ENCODE peak calls at places on chromosomes 6 and 20, in seven cellular contexts. O, I, F, X, K, Y and P are unnamed samples. For H3K36me3, the result is how much of the 10 kb centered on the place peaks cover.

GRCh38 chr6:335146-335545 is 42.9 kb downstream of the DUSP22 start:
- DNase-seq in I (no peak), O (no peak), X (no peak), K (no peak), F (no peak), Y (no peak), P (no peak)

GRCh38 chr20:44914924-44915323 is 5.1 kb downstream of the PABPC1L start:
- DNase-seq in K (no peak), O (no peak), I (no peak), Y (no peak), X (no peak), F (no peak), P (no peak)

GRCh38 chr20:57811373-57812020 is 101.7 kb upstream of the PMEPA1 start:
- DNase-seq in I (no peak), O (no peak), K (no peak), X (no peak), Y (no peak), F (no peak), P (no peak)

GRCh38 chr6:153553627-153554026 is 422.5 kb upstream of the RGS17 start:
- DNase-seq in I (no peak), K (peak), Y (no peak), X (no peak), O (no peak), F (no peak), P (peak)

GRCh38 chr6:141483561-141484061 is 649.1 kb upstream of the GJE1 start:
- DNase-seq in X (peak), I (no peak), O (peak), K (peak), F (peak), Y (no peak), P (peak)

GRCh38 chr20:56440346-56441007 is 27.9 kb upstream of the RTF2 start:
- DNase-seq in O (no peak), F (no peak), K (no peak), Y (no peak), I (no peak), X (no peak), P (no peak)

GRCh38 chr20:19621072-19621471 is 137.0 kb upstream of the RIN2 start:
- DNase-seq in I (no peak), X (peak), Y (no peak), O (no peak), F (no peak), K (peak), P (peak)

GRCh38 chr6:84791233-84791632 is 26.8 kb upstream of the TBX18 start:
- DNase-seq in K (peak), Y (no peak), F (no peak), O (no peak), X (no peak), I (no peak), P (peak)

GRCh38 chr6:53306819-53307347 is 41.9 kb downstream of the ELOVL5 start:
- DNase-seq in Y (no peak), F (no peak), K (peak), I (no peak), O (peak), X (peak), P (peak)

GRCh38 chr20:3371757-3372156 is 35.7 kb downstream of the DNAAF9 start:
- DNase-seq in Y (no peak), X (no peak), K (no peak), F (no peak), O (no peak), I (no peak), P (no peak)

GRCh38 chr6:136225496-136225895 is 24.6 kb downstream of the MTFR2 start:
- DNase-seq in O (no peak), F (no peak), X (peak), Y (no peak), I (no peak), K (peak), P (peak)

GRCh38 chr6:3735029-3735605 is 16.4 kb downstream of the PXDC1 start:
- DNase-seq in F (no peak), K (no peak), O (no peak), X (no peak), I (no peak), Y (no peak), P (no peak)

GRCh38 chr20:22339946-22340345 is 244.4 kb downstream of the FOXA2 start:
- DNase-seq in O (no peak), X (no peak), I (no peak), K (peak), Y (no peak), F (no peak), P (peak)

GRCh38 chr20:3846378-3846739 is 275 bp upstream of the MAVS start:
- DNase-seq in Y (no peak), X (no peak), O (no peak), F (peak), K (no peak), I (no peak), P (no peak)

GRCh38 chr20:19806806-19807691 is 49.0 kb downstream of the RIN2 start:
- DNase-seq in X (peak), K (peak), I (no peak), Y (no peak), F (no peak), O (no peak), P (peak)

GRCh38 chr6:169237496-169238134 is 16.0 kb downstream of the THBS2 start:
- DNase-seq in Y (no peak), X (no peak), O (no peak), K (no peak), F (no peak), I (no peak), P (no peak)

GRCh38 chr6:170187669-170188566 is 103.0 kb downstream of the DLL1 start:
- DNase-seq in K (no peak), Y (no peak), X (no peak), F (no peak), I (no peak), O (no peak), P (no peak)

GRCh38 chr6:28940294-28940858 is 16.6 kb upstream of the TRIM27 start:
- DNase-seq in I (no peak), K (peak), O (no peak), Y (no peak), X (no peak), F (peak), P (peak)

GRCh38 chr6:11738681-11739375 is 39.8 kb downstream of the ADTRP start:
- DNase-seq in X (no peak), Y (no peak), O (no peak), K (no peak), F (no peak), I (no peak), P (no peak)

GRCh38 chr6:1952726-1953360 is 292.6 kb downstream of the GMDS start:
- DNase-seq in I (no peak), O (peak), F (no peak), Y (no peak), X (peak), K (peak), P (peak)

GRCh38 chr6:127053032-127053908 is 65.2 kb upstream of the RSPO3 start:
- DNase-seq in I (no peak), X (peak), O (no peak), Y (no peak), F (no peak), K (no peak), P (peak)

GRCh38 chr6:170088349-170088951 is 202.4 kb downstream of the DLL1 start:
- DNase-seq in O (no peak), F (peak), I (no peak), X (no peak), Y (peak), K (no peak), P (no peak)

GRCh38 chr6:166903500-166903899 is 52.9 kb downstream of the RNASET2 start:
- DNase-seq in K (no peak), O (no peak), I (no peak), X (no peak), Y (no peak), F (no peak), P (no peak)

GRCh38 chr6:158744986-158745430 is 74.2 kb downstream of the EZR start:
- DNase-seq in K (peak), O (no peak), Y (no peak), I (no peak), X (no peak), F (no peak), P (no peak)

GRCh38 chr6:24974182-24975171 is 38.7 kb upstream of the RIPOR2 start:
- DNase-seq in K (peak), O (no peak), F (no peak), I (no peak), Y (no peak), X (no peak), P (no peak)

GRCh38 chr6:1088441-1089001 is 223.4 kb upstream of the FOXQ1 start:
- DNase-seq in Y (no peak), K (no peak), X (no peak), O (no peak), I (no peak), F (no peak), P (no peak)

GRCh38 chr6:73487473-73487872 is 25.9 kb downstream of the MTO1 start:
- DNase-seq in Y (no peak), O (no peak), F (no peak), X (no peak), I (no peak), K (no peak), P (no peak)

DNA sequence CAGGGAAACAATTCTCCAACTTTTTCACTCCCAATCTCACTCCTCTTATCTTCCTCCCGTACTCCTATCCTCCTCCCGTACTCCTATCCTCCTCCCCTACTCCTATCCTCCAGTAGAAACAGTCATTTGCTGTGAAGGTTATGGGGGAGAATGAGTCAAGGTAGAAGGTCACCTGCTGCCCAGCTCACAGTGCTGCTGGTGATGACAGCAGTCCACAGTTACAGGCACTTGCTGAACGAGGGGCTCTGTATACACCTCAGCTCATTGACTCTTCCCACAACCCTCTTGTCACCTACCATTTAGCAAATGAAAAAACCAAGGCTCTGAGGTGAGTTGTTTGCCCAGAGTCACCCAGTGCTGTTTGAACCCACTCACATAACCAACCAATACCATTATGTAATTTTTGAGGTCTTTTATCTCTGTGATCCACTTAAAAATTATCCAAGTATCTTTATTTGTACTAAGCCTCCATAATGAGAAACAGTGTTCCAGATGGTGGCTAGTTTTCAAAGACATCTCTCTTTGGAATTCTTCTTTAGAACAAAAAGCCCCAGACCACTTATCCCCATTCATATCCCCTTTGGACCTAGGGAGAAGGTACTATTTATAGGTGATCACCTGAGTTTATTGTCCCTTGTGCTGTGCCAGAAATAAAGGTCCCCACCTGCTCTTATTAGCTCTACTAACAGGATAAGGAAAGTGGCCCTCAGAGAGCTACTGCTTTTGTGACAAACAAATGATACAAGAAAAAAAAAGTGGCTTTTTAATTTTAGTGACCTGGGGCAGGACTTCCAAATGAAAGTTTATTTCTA is 53.2 kb downstream of the PTPN1 start:
- DNase-seq in F (no peak), K (no peak), X (no peak), O (no peak), I (no peak), Y (no peak), P (no peak)
- H3K36me3 ChIP-seq in F (under half), K (under half), X (under half), O (under half), I (under half), Y (half or more), P (under half)

DNA sequence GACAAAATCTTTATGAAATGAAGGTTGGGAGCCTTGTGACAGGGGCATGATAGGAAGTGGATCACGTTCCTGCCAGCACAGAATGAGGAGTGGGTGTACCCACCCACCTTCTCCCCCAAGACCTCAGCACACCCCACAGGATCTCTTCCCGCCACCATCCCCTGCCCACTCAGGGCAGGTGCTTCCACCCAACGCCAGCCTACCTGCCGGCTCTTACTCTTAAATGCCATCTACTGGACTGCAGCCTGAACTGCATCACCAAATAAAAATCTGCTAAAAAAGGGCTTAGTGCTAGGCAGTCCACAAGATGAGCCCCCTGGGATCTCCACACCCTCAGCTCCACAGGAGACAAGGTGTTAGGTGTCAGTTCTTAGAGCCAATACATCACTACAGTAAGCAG is 20.6 kb downstream of the DTNBP1 start:
- DNase-seq in K (no peak), I (no peak), Y (no peak), X (no peak), O (no peak), F (no peak), P (no peak)
- TF ChIP-seq CTCF in K (peak), I (no peak), Y (no peak), X (peak), O (peak), F (no peak), P (peak)

GRCh38 chr20:48813930-48814546 is 13.8 kb downstream of the PREX1 start:
- DNase-seq in Y (no peak), I (no peak), X (no peak), O (no peak), K (no peak), F (no peak), P (no peak)
- H3K36me3 ChIP-seq in Y (under half), I (under half), X (under half), O (under half), K (under half), F (under half), P (under half)

DNA sequence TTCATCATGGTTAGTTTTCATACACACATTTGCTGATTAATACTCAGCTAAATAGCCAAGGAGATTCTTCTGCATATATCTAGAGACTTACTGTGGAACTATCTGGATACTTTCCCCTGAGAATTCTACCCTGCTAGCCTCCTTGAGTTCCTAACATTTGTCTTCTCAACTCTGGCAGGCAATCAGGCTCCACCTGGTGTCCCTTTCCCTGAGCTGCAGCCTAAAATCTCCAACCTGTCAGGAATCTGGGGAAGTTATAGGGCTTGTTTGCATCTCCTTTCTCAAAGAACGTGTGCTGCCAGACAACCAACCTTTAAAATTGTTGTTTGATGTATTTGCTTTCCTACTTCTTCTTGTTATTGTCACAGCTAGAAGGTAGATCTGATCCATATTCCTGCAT is 73.4 kb downstream of the FUT9 start:
- DNase-seq in Y (no peak), X (no peak), O (no peak), K (peak), I (no peak), F (no peak), P (peak)
- TF ChIP-seq CTCF in Y (no peak), X (no peak), O (peak), K (peak), I (no peak), F (no peak), P (peak)

GRCh38 chr20:43694763-43695162 is 27.8 kb downstream of the MYBL2 start:
- DNase-seq in I (no peak), K (no peak), F (no peak), Y (no peak), O (no peak), X (no peak), P (no peak)

GRCh38 chr20:43699941-43700565 is 26.7 kb downstream of the GTSF1L start:
- DNase-seq in O (no peak), Y (no peak), I (no peak), X (no peak), K (no peak), F (no peak), P (no peak)

GRCh38 chr20:43690943-43691598 is 24.2 kb downstream of the MYBL2 start:
- DNase-seq in I (no peak), F (peak), K (no peak), X (no peak), Y (no peak), O (no peak), P (no peak)

GRCh38 chr20:43691928-43692524 is 25.1 kb downstream of the MYBL2 start:
- DNase-seq in I (no peak), K (peak), F (peak), X (peak), O (peak), Y (no peak), P (peak)

GRCh38 chr20:43695571-43695970 is 28.7 kb downstream of the MYBL2 start:
- DNase-seq in O (no peak), X (no peak), K (no peak), Y (no peak), I (no peak), F (no peak), P (no peak)
- H3K36me3 ChIP-seq in O (under half), X (under half), K (under half), Y (under half), I (under half), F (under half), P (under half)

GRCh38 chr6:110534731-110535164 is 58.3 kb upstream of the SLC22A16 start:
- DNase-seq in K (peak), Y (no peak), I (no peak), F (no peak), X (peak), O (no peak), P (peak)
- TF ChIP-seq CTCF in K (no peak), Y (no peak), I (no peak), F (no peak), X (no peak), O (no peak), P (no peak)

DNA sequence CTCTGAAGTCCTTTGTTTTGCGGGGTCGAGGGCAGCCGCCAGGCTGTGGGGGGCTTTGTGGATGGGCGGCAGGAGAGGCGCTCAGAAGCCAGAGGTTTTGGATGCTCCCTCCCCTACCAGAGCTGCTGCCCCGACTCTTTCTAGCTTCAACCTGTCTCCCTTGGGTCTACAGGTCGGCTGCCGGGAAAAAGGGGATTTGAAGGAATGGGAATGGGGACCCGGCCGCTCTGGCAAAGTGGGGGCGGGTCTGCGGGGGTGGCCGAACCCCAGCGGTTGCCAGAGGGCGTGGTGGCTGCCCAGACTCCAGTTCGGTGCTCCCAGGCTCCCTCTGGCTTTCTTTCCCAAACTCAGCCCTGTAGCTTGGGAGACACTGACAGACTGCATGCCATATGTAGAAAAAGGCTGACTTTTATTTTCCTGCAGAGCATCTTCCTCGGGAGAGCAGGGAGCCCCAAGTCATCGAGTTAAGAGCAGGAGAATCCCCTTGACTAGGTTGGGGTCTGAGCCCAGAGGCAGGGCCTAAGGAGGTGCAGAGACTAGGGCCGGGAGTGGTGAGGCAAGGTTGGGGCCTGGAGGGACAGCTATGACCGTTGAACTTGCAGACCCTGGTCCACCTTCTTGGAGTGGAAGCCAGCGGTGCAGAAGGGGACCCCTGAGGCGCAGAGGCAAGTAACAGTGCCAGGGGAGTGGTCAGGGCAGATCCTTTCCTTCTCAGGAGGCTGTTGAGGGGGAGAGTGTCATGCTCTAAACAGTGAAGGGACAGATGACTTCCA is 1.4 kb upstream of the PPP1R18 start:
- DNase-seq in Y (no peak), X (peak), O (no peak), F (peak), K (no peak), I (no peak), P (no peak)
- H3K36me3 ChIP-seq in Y (under half), X (under half), O (under half), F (under half), K (under half), I (under half), P (under half)

DNA sequence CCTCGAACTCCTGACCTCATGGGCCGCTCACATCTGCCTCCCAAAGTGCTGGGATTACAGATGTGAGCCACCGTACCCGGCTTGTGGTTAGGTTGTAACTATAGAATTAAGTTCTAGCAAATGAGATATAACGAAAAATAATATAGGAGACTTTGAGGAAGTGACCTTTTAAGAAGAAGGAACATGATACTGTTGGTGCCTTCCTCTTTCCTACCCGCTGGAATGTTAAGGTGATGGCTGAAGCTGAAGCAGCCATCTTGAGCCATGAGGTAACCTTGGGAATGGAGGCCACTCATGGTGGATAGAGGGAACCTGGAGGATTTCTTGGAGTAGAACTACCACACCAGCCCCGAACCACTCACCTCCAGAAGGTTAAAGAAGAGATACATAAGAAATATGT is 48.1 kb upstream of the MDGA1 start:
- DNase-seq in Y (no peak), O (no peak), F (no peak), I (no peak), K (no peak), X (no peak), P (no peak)
- TF ChIP-seq CTCF in Y (no peak), O (no peak), F (no peak), I (no peak), K (no peak), X (no peak), P (no peak)

GRCh38 chr6:152147269-152147668 is 339.8 kb downstream of the ESR1 start:
- DNase-seq in K (no peak), F (no peak), X (no peak), I (no peak), O (no peak), Y (no peak), P (no peak)

GRCh38 chr6:152143359-152143758 is 335.9 kb downstream of the ESR1 start:
- DNase-seq in K (no peak), X (no peak), O (no peak), I (no peak), F (no peak), Y (no peak), P (no peak)

GRCh38 chr6:152148412-152148811 is 340.9 kb downstream of the ESR1 start:
- DNase-seq in F (no peak), O (no peak), Y (no peak), K (no peak), I (no peak), X (no peak), P (no peak)

GRCh38 chr6:152150196-152150595 is 342.7 kb downstream of the ESR1 start:
- DNase-seq in K (no peak), F (no peak), Y (no peak), O (no peak), I (no peak), X (no peak), P (no peak)

GRCh38 chr6:152146385-152146784 is 338.9 kb downstream of the ESR1 start:
- DNase-seq in I (no peak), Y (no peak), O (no peak), X (peak), K (no peak), F (no peak), P (no peak)
- H3K36me3 ChIP-seq in I (half or more), Y (half or more), O (under half), X (under half), K (under half), F (half or more), P (under half)